ENCODE peak calls at places on chromosomes 4 and X, in six cellular contexts. One of them, this sample, is unnamed.

GRCh38 chr4:36385951-36386561 is 104.6 kb downstream of the DTHD1 start:
- DNase-seq in HCT116: no peak
- DNase-seq in GM12878: peak; percentile 63
- DNase-seq in K562: no peak
- DNase-seq in HepG2: no peak
- DNase-seq in H1: no peak
- DNase-seq in this sample: no peak

GRCh38 chr4:163651761-163652160 is 157.3 kb downstream of the TMA16 start:
- DNase-seq in HCT116: no peak
- DNase-seq in GM12878: no peak
- DNase-seq in K562: no peak
- DNase-seq in HepG2: no peak
- DNase-seq in H1: no peak
- DNase-seq in this sample: no peak

GRCh38 chr4:76677571-76678326 is 220.2 kb downstream of the SOWAHB start:
- DNase-seq in HCT116: no peak
- DNase-seq in GM12878: no peak
- DNase-seq in K562: no peak
- DNase-seq in HepG2: no peak
- DNase-seq in H1: no peak
- DNase-seq in this sample: no peak

GRCh38 chrX:142998447-142999208 is 27.1 kb upstream of the SPANXN4 start:
- DNase-seq in HCT116: no peak
- DNase-seq in GM12878: no peak
- DNase-seq in K562: no peak
- DNase-seq in HepG2: no peak
- DNase-seq in H1: no peak
- DNase-seq in this sample: no peak

GRCh38 chr4:15605537-15605936 is 49.6 kb downstream of the FBXL5 start:
- DNase-seq in HCT116: no peak
- DNase-seq in GM12878: no peak
- DNase-seq in K562: no peak
- DNase-seq in HepG2: no peak
- DNase-seq in H1: no peak
- DNase-seq in this sample: no peak

GRCh38 chr4:54318904-54319303 is 89.8 kb downstream of the PDGFRA start:
- DNase-seq in HCT116: peak; percentile 21
- DNase-seq in GM12878: no peak
- DNase-seq in K562: peak; percentile 57
- DNase-seq in HepG2: peak; percentile 29
- DNase-seq in H1: no peak
- DNase-seq in this sample: peak; percentile 45

GRCh38 chr4:10086506-10087120 is 30.0 kb downstream of the WDR1 start:
- DNase-seq in HCT116: no peak
- DNase-seq in GM12878: no peak
- DNase-seq in K562: no peak
- DNase-seq in HepG2: no peak
- DNase-seq in H1: no peak
- DNase-seq in this sample: peak; percentile 7

GRCh38 chr4:146450524-146450923 is 71.2 kb downstream of the SLC10A7 start:
- DNase-seq in HCT116: no peak
- DNase-seq in GM12878: no peak
- DNase-seq in K562: no peak
- DNase-seq in HepG2: no peak
- DNase-seq in H1: no peak
- DNase-seq in this sample: no peak

GRCh38 chr4:623914-624626 is 1.3 kb upstream of the PDE6B start:
- DNase-seq in HCT116: no peak
- DNase-seq in GM12878: no peak
- DNase-seq in K562: no peak
- DNase-seq in HepG2: no peak
- DNase-seq in H1: no peak
- DNase-seq in this sample: no peak

GRCh38 chr4:622996-623913 is 2.1 kb upstream of the PDE6B start:
- DNase-seq in HCT116: no peak
- DNase-seq in GM12878: no peak
- DNase-seq in K562: no peak
- DNase-seq in HepG2: no peak
- DNase-seq in H1: no peak
- DNase-seq in this sample: no peak

GRCh38 chr4:626201-627091 is 1.1 kb downstream of the PDE6B start:
- DNase-seq in HCT116: no peak
- DNase-seq in GM12878: no peak
- DNase-seq in K562: no peak
- DNase-seq in HepG2: no peak
- DNase-seq in H1: no peak
- DNase-seq in this sample: no peak

GRCh38 chr4:625631-626031 is 258 bp downstream of the PDE6B start:
- DNase-seq in HCT116: no peak
- DNase-seq in GM12878: no peak
- DNase-seq in K562: no peak
- DNase-seq in HepG2: no peak
- DNase-seq in H1: no peak
- DNase-seq in this sample: no peak

GRCh38 chr4:624705-625590 is at the start of gene PDE6B:
- DNase-seq in HCT116: no peak
- DNase-seq in GM12878: no peak
- DNase-seq in K562: no peak
- DNase-seq in HepG2: no peak
- DNase-seq in H1: no peak
- DNase-seq in this sample: no peak
- TF ChIP-seq POLR2AphosphoS5 in HCT116: no peak
- TF ChIP-seq POLR2AphosphoS5 in GM12878: no peak
- TF ChIP-seq POLR2AphosphoS5 in K562: no peak
- TF ChIP-seq POLR2AphosphoS5 in HepG2: no peak
- TF ChIP-seq POLR2AphosphoS5 in H1: no peak
- TF ChIP-seq POLR2AphosphoS5 in this sample: no peak

GRCh38 chr4:3290476-3290875 is 2.3 kb upstream of the RGS12 start:
- DNase-seq in HCT116: no peak
- DNase-seq in GM12878: no peak
- DNase-seq in K562: no peak
- DNase-seq in HepG2: no peak
- DNase-seq in H1: no peak
- DNase-seq in this sample: no peak
- TF ChIP-seq RAD21 in HCT116: no peak
- TF ChIP-seq RAD21 in GM12878: no peak
- TF ChIP-seq RAD21 in K562: no peak
- TF ChIP-seq RAD21 in HepG2: no peak
- TF ChIP-seq RAD21 in H1: no peak
- TF ChIP-seq RAD21 in this sample: no peak

DNA sequence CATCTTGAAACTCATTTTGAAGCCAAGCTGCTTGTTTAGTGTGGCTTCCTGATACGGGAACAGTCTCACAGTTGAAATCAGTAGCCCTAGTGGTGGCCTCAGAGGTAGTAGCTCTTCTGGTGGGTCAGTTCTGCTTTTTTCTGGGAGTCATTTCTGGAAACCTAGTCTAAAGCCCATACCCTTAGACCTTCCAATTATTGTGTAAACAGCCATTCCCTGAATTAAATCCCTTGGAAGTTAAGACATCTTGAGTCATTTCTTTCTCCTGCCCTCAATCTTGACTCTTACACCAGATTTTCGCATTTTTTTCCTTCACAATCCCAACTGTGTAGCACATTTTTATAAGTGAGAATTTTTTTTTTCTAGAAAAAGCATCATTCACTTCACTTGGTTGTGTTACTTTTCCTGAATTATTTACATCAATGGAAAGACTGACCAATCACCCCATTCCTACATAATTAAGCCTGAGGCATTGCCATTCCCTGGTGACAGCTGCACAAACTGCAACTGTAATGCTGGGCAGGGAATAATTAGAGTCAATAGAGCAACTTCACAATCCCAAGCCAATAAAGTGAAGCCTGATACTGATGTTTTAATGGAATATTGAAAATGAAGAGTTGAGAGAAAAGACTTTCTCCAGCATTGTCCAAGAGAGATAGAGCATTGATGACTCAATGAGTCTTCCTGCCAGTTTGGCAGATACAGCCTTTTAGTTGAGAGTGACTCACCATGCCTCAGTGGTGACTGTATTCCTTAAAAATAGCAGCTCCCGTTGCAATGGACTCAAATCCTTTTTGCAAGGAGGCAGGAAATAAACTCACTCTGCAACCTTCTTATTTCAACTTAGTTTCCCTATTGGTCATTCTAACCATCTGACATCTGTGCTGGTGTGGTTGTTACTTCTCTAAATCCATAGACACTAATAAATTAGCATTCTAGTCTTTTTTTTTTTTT is 13.0 kb upstream of the SEPSECS start:
- DNase-seq in HCT116: peak; percentile 86
- DNase-seq in GM12878: no peak
- DNase-seq in K562: peak; percentile 41
- DNase-seq in HepG2: no peak
- DNase-seq in H1: no peak
- DNase-seq in this sample: no peak
- TF ChIP-seq POLR2AphosphoS5 in HCT116: peak; percentile 69
- TF ChIP-seq POLR2AphosphoS5 in GM12878: no peak
- TF ChIP-seq POLR2AphosphoS5 in K562: no peak
- TF ChIP-seq POLR2AphosphoS5 in HepG2: no peak
- TF ChIP-seq POLR2AphosphoS5 in H1: no peak
- TF ChIP-seq POLR2AphosphoS5 in this sample: peak; percentile 78

DNA sequence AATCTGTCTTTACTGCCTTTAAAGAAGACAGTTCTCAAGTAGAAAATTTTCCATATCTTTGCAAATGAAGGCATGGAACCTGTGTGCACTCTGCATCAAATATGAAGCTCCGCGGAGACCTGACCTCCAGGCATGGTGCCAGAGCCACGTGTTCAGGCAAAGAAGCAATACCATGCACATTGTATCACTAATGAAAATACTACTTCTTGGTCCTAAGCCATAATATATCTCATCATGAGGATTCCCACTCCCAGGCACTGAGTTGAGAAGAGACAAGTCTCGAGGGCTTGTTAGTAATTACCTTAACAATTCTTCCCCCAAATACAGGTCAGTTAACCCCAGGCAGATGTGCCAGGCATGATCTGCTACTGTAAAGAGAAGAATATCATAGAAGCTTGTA is 56.7 kb downstream of the PCDH19 start:
- DNase-seq in HCT116: no peak
- DNase-seq in GM12878: no peak
- DNase-seq in K562: no peak
- DNase-seq in HepG2: no peak
- DNase-seq in H1: no peak
- DNase-seq in this sample: no peak
- TF ChIP-seq RAD21 in HCT116: no peak
- TF ChIP-seq RAD21 in GM12878: no peak
- TF ChIP-seq RAD21 in K562: no peak
- TF ChIP-seq RAD21 in HepG2: no peak
- TF ChIP-seq RAD21 in H1: no peak
- TF ChIP-seq RAD21 in this sample: no peak

GRCh38 chr4:83974111-83974789 is 438.3 kb downstream of the GPAT3 start:
- DNase-seq in HCT116: no peak
- DNase-seq in GM12878: no peak
- DNase-seq in K562: no peak
- DNase-seq in HepG2: no peak
- DNase-seq in H1: no peak
- DNase-seq in this sample: no peak
- TF ChIP-seq POLR2AphosphoS5 in HCT116: no peak
- TF ChIP-seq POLR2AphosphoS5 in GM12878: no peak
- TF ChIP-seq POLR2AphosphoS5 in K562: no peak
- TF ChIP-seq POLR2AphosphoS5 in HepG2: no peak
- TF ChIP-seq POLR2AphosphoS5 in H1: no peak
- TF ChIP-seq POLR2AphosphoS5 in this sample: no peak

GRCh38 chrX:107934262-107934661 is 47.9 kb downstream of the TEX13B start:
- DNase-seq in HCT116: no peak
- DNase-seq in GM12878: no peak
- DNase-seq in K562: no peak
- DNase-seq in HepG2: no peak
- DNase-seq in H1: no peak
- DNase-seq in this sample: no peak

GRCh38 chrX:107935200-107935599 is 47.0 kb downstream of the TEX13B start:
- DNase-seq in HCT116: no peak
- DNase-seq in GM12878: no peak
- DNase-seq in K562: no peak
- DNase-seq in HepG2: no peak
- DNase-seq in H1: no peak
- DNase-seq in this sample: no peak

GRCh38 chrX:107940095-107940494 is 42.1 kb downstream of the TEX13B start:
- DNase-seq in HCT116: no peak
- DNase-seq in GM12878: no peak
- DNase-seq in K562: no peak
- DNase-seq in HepG2: peak; percentile 16
- DNase-seq in H1: no peak
- DNase-seq in this sample: no peak

GRCh38 chrX:107935664-107936433 is 46.3 kb downstream of the TEX13B start:
- DNase-seq in HCT116: no peak
- DNase-seq in GM12878: no peak
- DNase-seq in K562: no peak
- DNase-seq in HepG2: no peak
- DNase-seq in H1: peak; percentile 52
- DNase-seq in this sample: no peak

GRCh38 chrX:107936434-107936730 is 45.8 kb downstream of the TEX13B start:
- DNase-seq in HCT116: no peak
- DNase-seq in GM12878: no peak
- DNase-seq in K562: no peak
- DNase-seq in HepG2: no peak
- DNase-seq in H1: no peak
- DNase-seq in this sample: no peak
- TF ChIP-seq RAD21 in HCT116: no peak
- TF ChIP-seq RAD21 in GM12878: no peak
- TF ChIP-seq RAD21 in K562: no peak
- TF ChIP-seq RAD21 in HepG2: no peak
- TF ChIP-seq RAD21 in H1: no peak
- TF ChIP-seq RAD21 in this sample: no peak

DNA sequence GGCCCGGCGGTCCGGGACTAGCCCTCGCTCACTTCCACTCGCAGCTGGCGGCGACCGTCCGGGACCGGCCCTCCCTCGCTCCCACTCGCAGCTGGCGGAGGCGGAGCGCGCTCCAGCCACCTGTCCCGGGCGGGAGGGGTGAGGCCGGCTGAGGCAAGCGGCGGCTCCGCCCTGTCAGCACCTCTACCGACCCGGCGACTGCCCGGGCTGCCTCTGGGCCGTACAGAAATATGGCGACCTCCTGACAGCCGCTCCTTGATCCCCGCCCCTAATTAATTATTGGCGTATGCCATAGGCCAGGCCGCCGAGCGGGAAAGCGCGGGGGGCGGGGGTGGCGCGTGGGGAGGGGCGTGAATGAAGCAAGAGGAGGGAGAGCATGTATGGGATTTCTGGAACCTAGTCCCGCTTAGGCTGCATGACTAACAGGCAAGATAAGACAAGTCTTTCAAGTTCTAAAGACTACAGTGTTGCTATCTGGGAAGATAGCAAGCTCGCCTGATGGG is at the start of gene MORC4:
- DNase-seq in HCT116: peak; percentile 67
- DNase-seq in GM12878: no peak
- DNase-seq in K562: peak; percentile 3
- DNase-seq in HepG2: peak; percentile 65
- DNase-seq in H1: peak; percentile 74
- DNase-seq in this sample: peak; percentile 79
- TF ChIP-seq POLR2AphosphoS5 in HCT116: peak; percentile 63
- TF ChIP-seq POLR2AphosphoS5 in GM12878: no peak
- TF ChIP-seq POLR2AphosphoS5 in K562: no peak
- TF ChIP-seq POLR2AphosphoS5 in HepG2: no peak
- TF ChIP-seq POLR2AphosphoS5 in H1: no peak
- TF ChIP-seq POLR2AphosphoS5 in this sample: no peak